ENCODE peak calls at places on chromosomes 4 and X, in ten cellular contexts. V is esophagus muscularis mucosa, Z is transverse colon, F is K562, O is upper lobe of left lung, A is breast epithelium, H is prostate gland, N is HCT116, X is sigmoid colon, Q is stomach. G is an unnamed sample.

GRCh38 chr4:158161561-158162354 is 11.1 kb downstream of the GASK1B start:
- DNase-seq in O (no peak), N (peak; percentile 63), A (no peak), F (no peak), H (no peak), V (no peak), Q (no peak), Z (no peak), X (peak; percentile 75), G (no peak)

GRCh38 chr4:137676357-137676998 is 144.2 kb upstream of the PCDH18 start:
- DNase-seq in O (no peak), A (no peak), X (no peak), Z (no peak), F (no peak), V (no peak), Q (no peak), H (no peak), N (no peak), G (no peak)

GRCh38 chr4:8553958-8554357 is 26.2 kb upstream of the GPR78 start:
- DNase-seq in Z (no peak), A (no peak), H (no peak), N (no peak), V (no peak), O (no peak), Q (no peak), X (peak; percentile 46), F (no peak), G (peak; percentile 35)

GRCh38 chr4:22019676-22020075 is 71.1 kb upstream of the KCNIP4 start:
- DNase-seq in Z (no peak), H (no peak), V (no peak), X (no peak), F (no peak), N (no peak), A (no peak), Q (no peak), O (no peak), G (no peak)

GRCh38 chr4:25993564-25994185 is 79.7 kb downstream of the SMIM20 start:
- DNase-seq in Q (no peak), V (no peak), N (peak; percentile 56), H (no peak), O (no peak), F (peak; percentile 67), X (no peak), A (no peak), Z (peak; percentile 28), G (no peak)

GRCh38 chrX:63754860-63755579 is 30.0 kb downstream of the ARHGEF9 start:
- DNase-seq in O (peak; percentile 95), A (peak; percentile 91), Z (peak; percentile 92), N (peak; percentile 76), F (peak; percentile 23), H (peak; percentile 90), V (peak; percentile 96), X (peak; percentile 97), Q (peak; percentile 92), G (peak; percentile 96)

GRCh38 chr4:165631208-165631894 is 241.7 kb upstream of the TLL1 start:
- DNase-seq in N (no peak), Q (no peak), F (no peak), H (no peak), V (no peak), A (no peak), Z (no peak), O (no peak), X (no peak), G (no peak)

GRCh38 chrX:13094780-13095425 is 50.5 kb upstream of the FAM9C start:
- DNase-seq in Z (no peak), F (no peak), H (no peak), V (no peak), A (no peak), X (no peak), Q (no peak), O (no peak), N (no peak), G (no peak)

GRCh38 chrX:136457303-136457917 is 30.3 kb upstream of the BRS3 start:
- DNase-seq in X (no peak), O (no peak), A (no peak), H (no peak), N (no peak), Q (no peak), V (no peak), Z (no peak), F (no peak), G (no peak)

GRCh38 chr4:55866973-55867574 is 13.6 kb downstream of the EXOC1 start:
- DNase-seq in X (no peak), H (no peak), V (no peak), O (no peak), Q (no peak), N (peak; percentile 51), A (no peak), Z (no peak), F (peak; percentile 35), G (no peak)

GRCh38 chr4:123921339-123921738 is 524.7 kb downstream of the SPRY1 start:
- DNase-seq in F (no peak), N (no peak), O (no peak), A (no peak), Q (no peak), X (no peak), V (no peak), Z (no peak), H (no peak), G (no peak)

GRCh38 chr4:88456757-88457306 is at the start of gene HERC5:
- DNase-seq in V (peak; percentile 96), O (peak; percentile 97), F (peak; percentile 17), N (peak; percentile 85), X (peak; percentile 94), Q (peak; percentile 94), A (peak; percentile 76), Z (peak; percentile 94), H (peak; percentile 79), G (peak; percentile 97)
- TF ChIP-seq POLR2AphosphoS5 in V (peak; percentile 85), O (peak; percentile 82), F (no peak), N (no peak), X (peak; percentile 81), Q (peak; percentile 57), A (peak; percentile 83), Z (peak; percentile 86), H (peak; percentile 84), G (peak; percentile 94)

DNA sequence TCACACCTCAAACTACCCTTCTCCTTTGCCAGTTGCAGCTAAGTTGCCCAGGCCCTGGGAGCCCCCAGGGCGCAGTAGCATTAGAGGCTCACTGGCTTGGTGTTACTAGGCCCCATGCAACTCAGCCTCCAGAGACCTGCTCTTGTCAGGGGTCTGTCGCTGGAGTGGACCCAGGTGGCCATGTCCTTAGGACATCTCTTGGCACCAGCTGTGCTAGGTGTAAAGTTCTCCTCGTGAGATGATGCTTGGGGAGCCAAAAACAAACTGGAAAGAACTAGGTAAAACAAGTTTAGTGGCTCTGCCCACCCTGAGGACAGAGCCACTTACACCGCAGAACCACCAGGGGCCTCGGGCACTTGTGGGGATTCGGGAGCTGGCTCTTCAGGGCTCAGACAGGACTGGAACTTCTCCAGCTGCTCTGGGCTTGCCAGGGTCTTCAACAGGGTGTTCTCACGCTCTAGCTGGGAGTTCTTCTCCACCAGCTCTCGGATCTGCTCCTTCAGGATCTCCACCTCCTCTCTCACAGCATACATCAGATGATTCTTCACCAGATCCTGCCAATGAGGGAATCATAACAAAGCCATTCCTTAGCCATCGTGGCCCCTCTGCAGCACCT is 61.3 kb downstream of the TSC22D3 start:
- DNase-seq in Q (no peak), O (no peak), X (no peak), A (no peak), H (no peak), Z (peak; percentile 16), F (no peak), N (no peak), V (no peak), G (peak; percentile 71)
- TF ChIP-seq POLR2A in Q (no peak), O (peak; percentile 36), X (no peak), A (no peak), H (no peak), Z (no peak), F (no peak), N (no peak), V (no peak), G (no peak)

GRCh38 chr4:10091531-10092181 is 24.9 kb downstream of the WDR1 start:
- DNase-seq in V (no peak), Z (no peak), F (no peak), H (no peak), X (no peak), O (no peak), Q (no peak), N (no peak), A (no peak), G (peak; percentile 71)

GRCh38 chr4:10093801-10094552 is 22.6 kb downstream of the WDR1 start:
- DNase-seq in Z (no peak), V (no peak), F (no peak), A (peak; percentile 88), Q (no peak), O (no peak), N (no peak), H (no peak), X (no peak), G (no peak)

GRCh38 chr4:10090467-10091250 is 25.9 kb downstream of the WDR1 start:
- DNase-seq in X (no peak), V (no peak), A (no peak), O (no peak), Q (no peak), F (no peak), Z (no peak), H (no peak), N (no peak), G (peak; percentile 70)

GRCh38 chr4:10093273-10093621 is 23.4 kb downstream of the WDR1 start:
- DNase-seq in A (no peak), V (no peak), H (no peak), F (no peak), Z (no peak), O (no peak), X (no peak), Q (no peak), N (no peak), G (no peak)

GRCh38 chr4:10092481-10093272 is 23.9 kb downstream of the WDR1 start:
- DNase-seq in A (no peak), Q (no peak), O (no peak), N (no peak), H (no peak), Z (no peak), F (no peak), X (no peak), V (no peak), G (peak; percentile 72)
- H3K4me1 ChIP-seq in A (peaks cover 20% of the 10 kb centered on the region), Q (peaks cover 92% of the 10 kb centered on the region), O (peaks cover 67% of the 10 kb centered on the region), N (peaks cover 19% of the 10 kb centered on the region), H (no peaks in the 10 kb centered on the region), Z (peaks cover 71% of the 10 kb centered on the region), F (peaks cover 12% of the 10 kb centered on the region), X (peaks cover 73% of the 10 kb centered on the region), V (peaks cover 86% of the 10 kb centered on the region), G (peaks cover 47% of the 10 kb centered on the region)

GRCh38 chrX:107675823-107676555 is 47.7 kb downstream of the PRPS1 start:
- DNase-seq in H (peak; percentile 42), F (no peak), O (no peak), Z (no peak), X (peak; percentile 77), N (no peak), Q (no peak), A (no peak), V (no peak), G (no peak)
- TF ChIP-seq POLR2AphosphoS5 in H (peak; percentile 52), F (no peak), O (peak; percentile 74), Z (no peak), X (peak; percentile 58), N (no peak), Q (peak; percentile 65), A (peak; percentile 39), V (peak; percentile 78), G (no peak)